ENCODE peak calls at places on chromosomes 6 and 20, in six cellular contexts. C, N, V, E, R and I are unnamed samples.

GRCh38 chr6:135667694-135668455 is 170.3 kb upstream of the AHI1 start:
- DNase-seq in N (peak), E (no peak), V (peak), C (peak), R (no peak), I (no peak)

GRCh38 chr6:36130672-36131516 is 581 bp downstream of the MAPK13 start:
- DNase-seq in N (peak), E (peak), V (no peak), R (peak), C (no peak), I (peak)

GRCh38 chr6:21679761-21680265 is 86.3 kb downstream of the SOX4 start:
- DNase-seq in E (no peak), N (no peak), R (peak), C (peak), V (peak), I (no peak)

GRCh38 chr6:451847-452246 is 60.3 kb downstream of the IRF4 start:
- DNase-seq in N (peak), C (no peak), R (no peak), V (no peak), E (no peak), I (no peak)

GRCh38 chr6:56416247-56416646 is 168.9 kb upstream of the COL21A1 start:
- DNase-seq in V (no peak), E (no peak), C (peak), N (no peak), R (no peak), I (no peak)

GRCh38 chr6:15535495-15536200 is 127.2 kb downstream of the DTNBP1 start:
- DNase-seq in E (no peak), R (no peak), V (no peak), N (no peak), C (peak), I (no peak)

GRCh38 chr6:74899416-74899815 is 306.4 kb downstream of the COL12A1 start:
- DNase-seq in N (no peak), R (peak), V (peak), C (peak), E (no peak), I (no peak)

GRCh38 chr6:7073810-7074525 is 33.8 kb upstream of the RREB1 start:
- DNase-seq in N (no peak), R (peak), V (no peak), E (no peak), C (no peak), I (no peak)

GRCh38 chr6:119184008-119184665 is 105.7 kb upstream of the FAM184A start:
- DNase-seq in N (no peak), V (peak), E (no peak), R (no peak), C (peak), I (no peak)

GRCh38 chr20:45096781-45097180 is 4.1 kb downstream of the KCNS1 start:
- DNase-seq in R (no peak), V (no peak), N (no peak), C (no peak), E (no peak), I (no peak)

GRCh38 chr6:10847684-10848083 is 9.3 kb upstream of the MAK start:
- DNase-seq in C (no peak), R (peak), E (no peak), V (no peak), N (no peak), I (no peak)

GRCh38 chr20:40868568-40869223 is 159.9 kb upstream of the TOP1 start:
- DNase-seq in C (peak), R (no peak), V (peak), E (no peak), N (no peak), I (no peak)

GRCh38 chr20:63268671-63269439 is 3.8 kb upstream of the ARFGAP1 start:
- DNase-seq in N (no peak), C (no peak), R (peak), V (no peak), E (no peak), I (no peak)

GRCh38 chr6:121711472-121711871 is 276.0 kb downstream of the GJA1 start:
- DNase-seq in N (no peak), E (no peak), C (no peak), R (no peak), V (no peak), I (no peak)

GRCh38 chr6:57021086-57021720 is 25.3 kb upstream of the KIAA1586 start:
- DNase-seq in V (peak), R (peak), N (no peak), E (peak), C (peak), I (no peak)

GRCh38 chr6:35876902-35877301 is 44.0 kb downstream of the SRPK1 start:
- DNase-seq in C (no peak), E (no peak), V (no peak), R (no peak), N (no peak), I (no peak)

GRCh38 chr6:97052152-97052787 is 127.7 kb downstream of the KLHL32 start:
- DNase-seq in E (no peak), R (no peak), C (no peak), V (no peak), N (no peak), I (no peak)

GRCh38 chr6:144661101-144661806 is 376.1 kb downstream of the UTRN start:
- DNase-seq in N (no peak), V (no peak), E (no peak), C (peak), R (no peak), I (no peak)

GRCh38 chr20:31617432-31618104 is 12.5 kb downstream of the ID1 start:
- DNase-seq in V (no peak), N (no peak), C (no peak), E (no peak), R (no peak), I (no peak)

GRCh38 chr6:113362542-113363430 is 494.4 kb upstream of the MARCKS start:
- DNase-seq in R (no peak), C (peak), N (no peak), V (no peak), E (no peak), I (no peak)

GRCh38 chr20:478949-479429 is 16.7 kb upstream of the TBC1D20 start:
- DNase-seq in C (peak), V (peak), E (peak), R (peak), N (no peak), I (no peak)

GRCh38 chr6:71250050-71250689 is 38.4 kb upstream of the OGFRL1 start:
- DNase-seq in N (no peak), C (peak), R (peak), E (no peak), V (peak), I (no peak)

GRCh38 chr20:63466250-63466825 is 6.1 kb downstream of the KCNQ2 start:
- DNase-seq in R (no peak), E (no peak), C (no peak), N (no peak), V (no peak), I (no peak)

GRCh38 chr6:113457751-113458150 is 399.4 kb upstream of the MARCKS start:
- DNase-seq in E (peak), V (peak), N (no peak), C (no peak), R (no peak), I (no peak)

GRCh38 chr20:31663838-31664695 is 26.4 kb downstream of the COX4I2 start:
- DNase-seq in E (no peak), V (no peak), C (no peak), R (peak), N (no peak), I (no peak)

GRCh38 chr20:56347628-56348305 is 11.0 kb upstream of the FAM210B start:
- DNase-seq in N (peak), C (no peak), R (no peak), V (no peak), E (no peak), I (no peak)

GRCh38 chr20:22288957-22289356 is 295.4 kb downstream of the FOXA2 start:
- DNase-seq in C (no peak), V (no peak), N (no peak), E (no peak), R (peak), I (no peak)

GRCh38 chr6:132475925-132476324 is 37.0 kb downstream of the STX7 start:
- DNase-seq in V (no peak), E (no peak), R (no peak), N (no peak), C (no peak), I (no peak)
- H3K14ac ChIP-seq in V (no peak), E (no peak), R (no peak), N (no peak), C (no peak), I (no peak)

GRCh38 chr20:17798601-17799000 is 98.8 kb downstream of the BANF2 start:
- DNase-seq in V (no peak), R (peak), C (no peak), N (no peak), E (no peak), I (no peak)
- H3K14ac ChIP-seq in V (no peak), R (no peak), C (no peak), N (no peak), E (no peak), I (no peak)

GRCh38 chr6:154228521-154228905 is 128.1 kb downstream of the IPCEF1 start:
- DNase-seq in V (no peak), R (peak), N (no peak), C (no peak), E (no peak), I (no peak)
- H3K14ac ChIP-seq in V (no peak), R (peak), N (no peak), C (no peak), E (no peak), I (no peak)

GRCh38 chr6:4395386-4395785 is 260.0 kb upstream of the ECI2 start:
- DNase-seq in N (no peak), C (no peak), R (no peak), E (no peak), V (no peak), I (no peak)
- H3K14ac ChIP-seq in N (no peak), C (no peak), R (no peak), E (no peak), V (no peak), I (no peak)

GRCh38 chr6:46000905-46001304 is 14.8 kb downstream of the CLIC5 start:
- DNase-seq in N (no peak), E (no peak), C (no peak), R (peak), V (no peak), I (no peak)
- H3K14ac ChIP-seq in N (no peak), E (no peak), C (no peak), R (no peak), V (no peak), I (no peak)

GRCh38 chr6:30490031-30490876 is 945 bp downstream of the HLA-E start:
- DNase-seq in N (peak), V (peak), E (peak), R (peak), C (peak), I (peak)
- H3K14ac ChIP-seq in N (peak), V (no peak), E (no peak), R (peak), C (peak), I (no peak)

GRCh38 chr6:107626645-107627044 is 136.7 kb downstream of the SOBP start:
- DNase-seq in N (no peak), R (no peak), V (no peak), E (no peak), C (no peak), I (no peak)
- H3K14ac ChIP-seq in N (no peak), R (no peak), V (no peak), E (no peak), C (no peak), I (no peak)

DNA sequence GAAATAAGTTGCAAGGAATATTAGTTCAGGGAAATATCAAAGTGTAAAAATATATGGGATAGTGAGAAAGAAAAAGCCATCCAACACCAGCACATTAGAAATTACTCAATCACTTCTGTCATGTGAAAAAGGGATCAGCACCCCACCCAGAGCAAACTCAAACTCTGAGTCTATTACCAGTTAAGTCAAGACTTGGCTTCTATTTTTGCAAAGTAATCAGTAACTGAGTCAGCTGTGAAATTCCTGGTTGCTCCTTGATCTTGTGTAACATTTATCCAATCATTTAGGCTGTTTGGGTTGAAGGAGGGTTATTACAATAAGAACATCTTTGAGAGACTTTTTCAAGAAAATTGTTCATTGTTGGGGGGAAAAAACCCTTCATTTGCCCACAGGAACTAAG is 51.2 kb downstream of the SLC22A23 start:
- DNase-seq in N (no peak), C (peak), R (no peak), E (no peak), V (peak), I (no peak)
- H3K14ac ChIP-seq in N (no peak), C (no peak), R (no peak), E (no peak), V (no peak), I (no peak)